ENCODE peak calls at places on chromosome 9, in seven cellular contexts. K is IMR-90, I is neuronal stem cell, P is H1, N is mesendoderm, B is mesenchymal stem cell, A is H9. W is an unnamed sample.

GRCh38 chr9:130663258-130664171 is 879 bp upstream of the PRDM12 start:
- DNase-seq in N (peak), P (no peak), I (no peak), B (peak), A (peak), K (no peak), W (no peak)

GRCh38 chr9:115250646-115251045 is 132.7 kb upstream of the TNC start:
- DNase-seq in A (peak), N (peak), I (no peak), P (no peak), K (peak), B (peak), W (no peak)

GRCh38 chr9:5714501-5715401 is 85.8 kb downstream of the RIC1 start:
- DNase-seq in N (peak), I (no peak), K (peak), B (peak), A (no peak), P (no peak), W (peak)

GRCh38 chr9:92686954-92687353 is 17.0 kb upstream of the IPPK start:
- DNase-seq in B (peak), N (peak), I (no peak), A (peak), K (no peak), P (no peak), W (peak)

GRCh38 chr9:33868430-33869000 is 51.6 kb downstream of the UBE2R2 start:
- DNase-seq in A (no peak), I (no peak), N (no peak), B (no peak), K (peak), P (no peak), W (no peak)

GRCh38 chr9:125375820-125376219 is 114.2 kb downstream of the GAPVD1 start:
- DNase-seq in I (no peak), A (no peak), P (no peak), B (no peak), K (no peak), N (no peak), W (no peak)

GRCh38 chr9:5835808-5836207 is 2.9 kb upstream of the ERMP1 start:
- DNase-seq in K (no peak), I (no peak), N (no peak), P (no peak), B (no peak), A (no peak), W (no peak)

GRCh38 chr9:5631021-5631420 is 2.1 kb downstream of the RIC1 start:
- DNase-seq in K (no peak), N (peak), I (no peak), P (no peak), A (no peak), B (no peak), W (no peak)

GRCh38 chr9:85200726-85201402 is 531.3 kb downstream of the NTRK2 start:
- DNase-seq in P (no peak), B (no peak), I (no peak), K (no peak), N (no peak), A (no peak), W (no peak)

GRCh38 chr9:137975936-137976565 is 98.5 kb downstream of the CACNA1B start:
- DNase-seq in I (no peak), N (no peak), B (no peak), A (no peak), K (no peak), P (no peak), W (no peak)

GRCh38 chr9:77544491-77545000 is 103.6 kb downstream of the GNA14 start:
- DNase-seq in P (no peak), A (no peak), I (no peak), N (no peak), K (no peak), B (peak), W (peak)
- H3K23ac ChIP-seq in P (no peak), A (no peak), I (no peak), N (no peak), K (no peak), B (no peak), W (no peak)

GRCh38 chr9:101737165-101737704 is 1.2 kb downstream of the GRIN3A start:
- DNase-seq in B (no peak), K (no peak), N (peak), I (no peak), A (no peak), P (no peak), W (no peak)

GRCh38 chr9:101738566-101739183 is at the start of gene GRIN3A:
- DNase-seq in K (no peak), B (no peak), A (peak), I (peak), P (no peak), N (peak), W (no peak)

GRCh38 chr9:101739311-101739710 is 864 bp upstream of the GRIN3A start:
- DNase-seq in P (no peak), N (peak), I (no peak), A (no peak), B (no peak), K (no peak), W (no peak)

GRCh38 chr9:101736723-101737122 is 1.7 kb downstream of the GRIN3A start:
- DNase-seq in A (peak), P (no peak), K (no peak), N (peak), B (no peak), I (peak), W (no peak)

GRCh38 chr9:101737705-101738565 is 512 bp downstream of the GRIN3A start:
- DNase-seq in A (peak), N (peak), B (no peak), I (peak), P (no peak), K (no peak), W (no peak)
- H3K23ac ChIP-seq in A (no peak), N (no peak), B (peak), I (peak), P (no peak), K (no peak), W (no peak)

GRCh38 chr9:112699230-112699629 is 18.7 kb downstream of the INIP start:
- DNase-seq in B (no peak), P (no peak), I (no peak), A (no peak), N (no peak), K (no peak), W (no peak)

GRCh38 chr9:112705773-112706427 is 12.0 kb downstream of the INIP start:
- DNase-seq in B (peak), A (peak), P (no peak), N (peak), I (peak), K (peak), W (peak)

GRCh38 chr9:112700080-112700479 is 17.8 kb downstream of the INIP start:
- DNase-seq in K (peak), I (no peak), N (no peak), B (peak), P (no peak), A (no peak), W (no peak)

GRCh38 chr9:112703304-112703703 is 14.6 kb downstream of the INIP start:
- DNase-seq in P (no peak), I (no peak), K (no peak), B (no peak), A (no peak), N (no peak), W (no peak)
- H3K23ac ChIP-seq in P (no peak), I (no peak), K (no peak), B (no peak), A (no peak), N (no peak), W (no peak)

GRCh38 chr9:35635730-35636129 is 15.0 kb downstream of the SIT1 start:
- DNase-seq in N (no peak), A (no peak), B (no peak), P (no peak), I (no peak), K (no peak), W (no peak)

GRCh38 chr9:35636135-35636876 is 14.4 kb downstream of the SIT1 start:
- DNase-seq in B (no peak), I (no peak), P (no peak), N (no peak), K (no peak), A (no peak), W (no peak)
- H3K23ac ChIP-seq in B (no peak), I (no peak), P (no peak), N (no peak), K (no peak), A (no peak), W (no peak)

W was measured in trophoblast cell.